ENCODE peak calls at places on chromosomes 2 and 18, in five cellular contexts. U, W, Y, Z and Q are unnamed samples.
A peak's percentile ranks its signal among the peaks of the same experiment; 100 is the strongest.

GRCh38 chr2:158969717-158970521 is 1.5 kb downstream of the TANC1 start:
- DNase-seq in U (peak; percentile 45), W (peak; percentile 73), Y (no peak), Z (peak; percentile 50), Q (peak; percentile 34)

GRCh38 chr2:85853499-85854165 is 35.2 kb downstream of the ST3GAL5 start:
- DNase-seq in U (no peak), W (no peak), Y (no peak), Z (no peak), Q (no peak)

GRCh38 chr18:31371970-31372369 is 4.6 kb upstream of the DSG4 start:
- DNase-seq in U (no peak), W (no peak), Y (no peak), Z (no peak), Q (no peak)

GRCh38 chr2:143121957-143122356 is 7.3 kb upstream of the ARHGAP15 start:
- DNase-seq in U (no peak), W (no peak), Y (no peak), Z (no peak), Q (no peak)

GRCh38 chr18:58952871-58953270 is 88.2 kb downstream of the ZNF532 start:
- DNase-seq in U (peak; percentile 65), W (peak; percentile 55), Y (no peak), Z (no peak), Q (no peak)

GRCh38 chr2:231613054-231613654 is 20.5 kb downstream of the TEX44 start:
- DNase-seq in U (no peak), W (no peak), Y (no peak), Z (no peak), Q (no peak)

GRCh38 chr2:225113356-225114015 is 71.2 kb upstream of the DOCK10 start:
- DNase-seq in U (no peak), W (no peak), Y (no peak), Z (no peak), Q (no peak)

GRCh38 chr2:65818873-65819451 is 386.6 kb upstream of the SPRED2 start:
- DNase-seq in U (peak; percentile 20), W (no peak), Y (no peak), Z (no peak), Q (no peak)

GRCh38 chr2:219701847-219702634 is 74.6 kb downstream of the SLC4A3 start:
- DNase-seq in U (peak; percentile 79), W (peak; percentile 64), Y (peak; percentile 25), Z (no peak), Q (no peak)

GRCh38 chr2:140990416-140990815 is 1140.4 kb downstream of the LRP1B start:
- DNase-seq in U (peak; percentile 86), W (no peak), Y (no peak), Z (no peak), Q (no peak)

GRCh38 chr2:211093743-211094303 is 537.4 kb downstream of the CPS1 start:
- DNase-seq in U (no peak), W (peak; percentile 38), Y (no peak), Z (no peak), Q (no peak)

GRCh38 chr2:138877421-138877820 is 97.2 kb upstream of the NXPH2 start:
- DNase-seq in U (no peak), W (no peak), Y (no peak), Z (no peak), Q (no peak)

GRCh38 chr2:219552382-219553167 is 8.7 kb downstream of the TMEM198 start:
- DNase-seq in U (peak; percentile 74), W (peak; percentile 96), Y (peak; percentile 65), Z (peak; percentile 95), Q (peak; percentile 95)

GRCh38 chr2:165008916-165009315 is 53.6 kb upstream of the SLC38A11 start:
- DNase-seq in U (peak; percentile 74), W (no peak), Y (no peak), Z (peak; percentile 46), Q (no peak)

GRCh38 chr2:31384771-31385276 is 29.7 kb downstream of the XDH start:
- DNase-seq in U (peak; percentile 98), W (no peak), Y (no peak), Z (peak; percentile 72), Q (no peak)

GRCh38 chr2:232418466-232419244 is 12.0 kb downstream of the ALPG start:
- DNase-seq in U (peak; percentile 51), W (peak; percentile 70), Y (no peak), Z (peak; percentile 43), Q (peak; percentile 70)

GRCh38 chr18:9613550-9614400 is 584 bp downstream of the PPP4R1 start:
- DNase-seq in U (peak; percentile 58), W (peak; percentile 68), Y (peak; percentile 11), Z (peak; percentile 69), Q (peak; percentile 79)

GRCh38 chr2:73264332-73264606 is 20.0 kb downstream of the FBXO41 start:
- DNase-seq in U (no peak), W (no peak), Y (no peak), Z (no peak), Q (no peak)

GRCh38 chr18:67192535-67192934 is 324.0 kb downstream of the DSEL start:
- DNase-seq in U (no peak), W (no peak), Y (no peak), Z (no peak), Q (no peak)

GRCh38 chr2:103161456-103162289 is 399.8 kb downstream of the TMEM182 start:
- DNase-seq in U (peak; percentile 54), W (peak; percentile 84), Y (no peak), Z (peak; percentile 52), Q (no peak)

GRCh38 chr2:196987654-196988364 is 61.3 kb upstream of the PGAP1 start:
- DNase-seq in U (peak; percentile 98), W (peak; percentile 28), Y (no peak), Z (peak; percentile 55), Q (no peak)

GRCh38 chr2:240561325-240561971 is 1.3 kb downstream of the DUSP28 start:
- DNase-seq in U (peak; percentile 72), W (no peak), Y (peak; percentile 1), Z (no peak), Q (no peak)

GRCh38 chr2:100222844-100223243 is 80.5 kb upstream of the AFF3 start:
- DNase-seq in U (no peak), W (no peak), Y (no peak), Z (no peak), Q (no peak)

GRCh38 chr2:44163782-44164181 is 4.9 kb upstream of the PPM1B start:
- DNase-seq in U (no peak), W (no peak), Y (no peak), Z (no peak), Q (no peak)

GRCh38 chr2:111678161-111678560 is 205.8 kb downstream of the ANAPC1 start:
- DNase-seq in U (no peak), W (no peak), Y (no peak), Z (no peak), Q (no peak)

GRCh38 chr2:127400897-127401756 is 13.4 kb upstream of the MAP3K2 start:
- DNase-seq in U (peak; percentile 40), W (peak; percentile 68), Y (no peak), Z (peak; percentile 62), Q (no peak)

GRCh38 chr2:48328972-48329723 is 200.8 kb upstream of the STON1 start:
- DNase-seq in U (no peak), W (no peak), Y (no peak), Z (no peak), Q (no peak)

GRCh38 chr2:49621014-49621413 is 466.7 kb upstream of the FSHR start:
- DNase-seq in U (no peak), W (no peak), Y (no peak), Z (no peak), Q (no peak)

GRCh38 chr2:49619804-49620203 is 465.5 kb upstream of the FSHR start:
- DNase-seq in U (no peak), W (peak; percentile 58), Y (no peak), Z (peak; percentile 0), Q (no peak)

GRCh38 chr2:49616800-49617199 is 462.5 kb upstream of the FSHR start:
- DNase-seq in U (peak; percentile 1), W (peak; percentile 75), Y (no peak), Z (peak; percentile 4), Q (no peak)
- TF ChIP-seq CTCF in U (no peak), W (peak; percentile 81), Y (no peak), Z (no peak), Q (peak; percentile 62)

DNA sequence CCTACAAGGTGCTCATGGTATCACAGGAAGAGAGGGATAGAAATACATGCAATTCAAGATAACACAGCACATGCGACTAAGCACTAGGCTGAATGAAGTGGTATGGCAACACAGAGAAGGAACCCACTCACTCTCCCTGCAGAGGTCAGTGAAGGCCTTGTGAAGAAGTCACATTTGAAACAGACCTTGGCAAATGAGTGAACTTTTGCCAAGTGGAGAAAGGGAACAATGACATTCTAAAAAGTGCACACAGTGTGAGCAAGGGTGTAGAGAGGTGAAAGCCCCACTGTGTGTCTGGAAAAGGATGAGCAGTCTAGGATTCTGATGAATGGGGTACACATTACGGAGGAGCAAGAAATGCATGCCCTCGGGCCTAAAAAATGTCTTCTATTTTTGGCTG is 23.3 kb downstream of the KLF7 start:
- DNase-seq in U (no peak), W (no peak), Y (no peak), Z (no peak), Q (no peak)
- TF ChIP-seq CTCF in U (no peak), W (peak; percentile 40), Y (no peak), Z (no peak), Q (no peak)

GRCh38 chr2:228700638-228701037 is 519.2 kb upstream of the SPHKAP start:
- DNase-seq in U (peak; percentile 87), W (no peak), Y (no peak), Z (no peak), Q (no peak)

GRCh38 chr2:228698963-228699362 is 517.5 kb upstream of the SPHKAP start:
- DNase-seq in U (no peak), W (no peak), Y (no peak), Z (no peak), Q (no peak)

GRCh38 chr2:228699888-228700287 is 518.4 kb upstream of the SPHKAP start:
- DNase-seq in U (no peak), W (no peak), Y (no peak), Z (no peak), Q (no peak)

GRCh38 chr2:228697456-228697855 is 516.0 kb upstream of the SPHKAP start:
- DNase-seq in U (no peak), W (no peak), Y (no peak), Z (no peak), Q (no peak)

GRCh38 chr2:228699400-228699799 is 517.9 kb upstream of the SPHKAP start:
- DNase-seq in U (peak; percentile 25), W (no peak), Y (no peak), Z (no peak), Q (no peak)
- TF ChIP-seq CTCF in U (peak; percentile 41), W (peak; percentile 62), Y (no peak), Z (no peak), Q (no peak)

GRCh38 chr18:48137354-48138208 is 207.1 kb upstream of the SMAD2 start:
- DNase-seq in U (no peak), W (peak; percentile 9), Y (no peak), Z (no peak), Q (no peak)

GRCh38 chr18:48138660-48139426 is 208.4 kb upstream of the SMAD2 start:
- DNase-seq in U (no peak), W (peak; percentile 23), Y (no peak), Z (no peak), Q (no peak)

GRCh38 chr18:48139427-48140347 is 209.2 kb upstream of the SMAD2 start:
- DNase-seq in U (no peak), W (peak; percentile 5), Y (no peak), Z (peak; percentile 41), Q (no peak)

GRCh38 chr18:48136544-48137353 is 206.3 kb upstream of the SMAD2 start:
- DNase-seq in U (no peak), W (peak; percentile 49), Y (no peak), Z (no peak), Q (no peak)

DNA sequence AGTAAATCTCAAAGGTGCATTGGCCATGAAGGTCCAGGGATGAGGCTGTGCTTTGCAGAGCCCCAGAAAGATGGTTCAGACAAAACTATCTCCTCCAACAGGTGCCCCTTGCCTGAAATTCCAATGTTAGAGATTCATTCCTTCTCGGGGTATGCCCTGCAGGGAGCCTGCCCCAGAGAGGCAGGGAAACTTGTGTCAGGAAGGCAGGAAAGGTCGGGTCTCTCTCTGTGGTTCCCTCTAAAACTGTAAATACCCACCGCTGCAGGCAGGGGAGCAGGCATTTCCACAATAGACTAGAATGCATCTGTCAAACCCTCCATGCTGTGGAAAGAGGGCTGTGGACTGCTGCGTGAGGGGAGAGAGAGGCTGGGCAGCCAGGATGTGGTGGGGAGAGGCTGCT is 207.8 kb upstream of the SMAD2 start:
- DNase-seq in U (no peak), W (peak; percentile 42), Y (no peak), Z (no peak), Q (no peak)
- TF ChIP-seq CTCF in U (no peak), W (no peak), Y (no peak), Z (no peak), Q (peak; percentile 18)